ENCODE peak calls at places on chromosomes 2 and 18, in five cellular contexts. J is colonic mucosa, W is psoas muscle, Y is testis, T is ovary. P is an unnamed sample.

GRCh38 chr18:39872566-39872965 is 2082.5 kb upstream of the PIK3C3 start:
- DNase-seq in J (no peak), W (no peak), Y (no peak), T (no peak), P (no peak)

GRCh38 chr2:174683392-174683759 is 80.9 kb downstream of the CHRNA1 start:
- DNase-seq in J (no peak), W (no peak), Y (no peak), T (no peak), P (no peak)

GRCh38 chr18:58862404-58862803 is 2.3 kb upstream of the ZNF532 start:
- DNase-seq in J (no peak), W (no peak), Y (peak; percentile 39), T (no peak), P (no peak)

GRCh38 chr2:197130318-197130717 is 180.3 kb downstream of the ANKRD44 start:
- DNase-seq in J (no peak), W (no peak), Y (no peak), T (no peak), P (no peak)

GRCh38 chr2:27208486-27209050 is 3.3 kb upstream of the ATRAID start:
- DNase-seq in J (no peak), W (no peak), Y (peak; percentile 25), T (no peak), P (no peak)

GRCh38 chr18:11175266-11175947 is 26.0 kb upstream of the PIEZO2 start:
- DNase-seq in J (no peak), W (no peak), Y (no peak), T (no peak), P (no peak)

GRCh38 chr18:21281611-21282010 is 39.6 kb downstream of the GREB1L start:
- DNase-seq in J (no peak), W (no peak), Y (no peak), T (no peak), P (no peak)

GRCh38 chr18:35241523-35241804 is 630 bp downstream of the ZNF397 start:
- DNase-seq in J (no peak), W (no peak), Y (no peak), T (no peak), P (no peak)

GRCh38 chr18:32299489-32299888 is 109.7 kb downstream of the MEP1B start:
- DNase-seq in J (no peak), W (no peak), Y (no peak), T (no peak), P (no peak)

GRCh38 chr2:223043164-223043941 is 8.6 kb upstream of the KCNE4 start:
- DNase-seq in J (no peak), W (no peak), Y (no peak), T (no peak), P (no peak)

GRCh38 chr2:109586687-109587086 is 27.1 kb downstream of the SEPTIN10 start:
- DNase-seq in J (no peak), W (no peak), Y (no peak), T (no peak), P (no peak)

GRCh38 chr2:31124904-31125303 is 13.3 kb downstream of the GALNT14 start:
- DNase-seq in J (no peak), W (no peak), Y (no peak), T (no peak), P (no peak)

GRCh38 chr2:165390875-165391274 is 78.6 kb upstream of the CSRNP3 start:
- DNase-seq in J (no peak), W (no peak), Y (no peak), T (no peak), P (no peak)

GRCh38 chr18:79402977-79403722 is 7.4 kb downstream of the NFATC1 start:
- DNase-seq in J (peak; percentile 43), W (peak; percentile 79), Y (peak; percentile 59), T (peak; percentile 72), P (peak; percentile 82)

GRCh38 chr18:78087338-78087737 is 837.7 kb downstream of the GALR1 start:
- DNase-seq in J (no peak), W (no peak), Y (no peak), T (no peak), P (no peak)

GRCh38 chr18:73331212-73331772 is 463.5 kb upstream of the NETO1 start:
- DNase-seq in J (no peak), W (no peak), Y (no peak), T (no peak), P (no peak)

GRCh38 chr18:58882039-58882438 is 17.4 kb downstream of the ZNF532 start:
- DNase-seq in J (no peak), W (no peak), Y (no peak), T (no peak), P (no peak)

GRCh38 chr2:43328157-43328556 is 101.8 kb upstream of the ZFP36L2 start:
- DNase-seq in J (no peak), W (no peak), Y (no peak), T (no peak), P (no peak)

GRCh38 chr2:218091743-218092142 is 22.7 kb downstream of the RUFY4 start:
- DNase-seq in J (no peak), W (no peak), Y (no peak), T (no peak), P (no peak)

GRCh38 chr2:52390651-52391050 is 1358.7 kb upstream of the NRXN1 start:
- DNase-seq in J (no peak), W (no peak), Y (no peak), T (no peak), P (no peak)

GRCh38 chr2:240600451-240600961 is 14.0 kb downstream of the CAPN10 start:
- DNase-seq in J (no peak), W (peak; percentile 12), Y (no peak), T (peak; percentile 27), P (peak; percentile 31)

GRCh38 chr18:77124452-77124922 is 8.1 kb downstream of the MBP start:
- DNase-seq in J (no peak), W (no peak), Y (no peak), T (no peak), P (no peak)

GRCh38 chr18:48680339-48680738 is 141.5 kb downstream of the CTIF start:
- DNase-seq in J (no peak), W (no peak), Y (peak; percentile 53), T (peak; percentile 39), P (no peak)

GRCh38 chr2:38428940-38429339 is 51.9 kb upstream of the ATL2 start:
- DNase-seq in J (no peak), W (no peak), Y (no peak), T (no peak), P (no peak)

GRCh38 chr2:12685145-12685544 is 31.6 kb upstream of the TRIB2 start:
- DNase-seq in J (no peak), W (no peak), Y (no peak), T (no peak), P (no peak)

GRCh38 chr2:110211938-110212858 is at the start of gene MTLN:
- DNase-seq in J (peak; percentile 82), W (peak; percentile 76), Y (peak; percentile 84), T (peak; percentile 81), P (peak; percentile 78)

GRCh38 chr2:98607741-98608117 is 583 bp downstream of the COA5 start:
- DNase-seq in J (no peak), W (no peak), Y (no peak), T (no peak), P (no peak)

GRCh38 chr18:31274915-31275314 is 43.0 kb upstream of the DSG1 start:
- DNase-seq in J (peak; percentile 86), W (peak; percentile 21), Y (peak; percentile 18), T (peak; percentile 43), P (peak; percentile 71)

GRCh38 chr2:233746475-233747282 is 13.4 kb upstream of the UGT1A1 start:
- DNase-seq in J (no peak), W (no peak), Y (no peak), T (no peak), P (no peak)

GRCh38 chr18:69840445-69840844 is 107.2 kb downstream of the CD226 start:
- DNase-seq in J (no peak), W (no peak), Y (no peak), T (no peak), P (no peak)

GRCh38 chr2:209985879-209986278 is 16.6 kb upstream of the RPE start:
- DNase-seq in J (no peak), W (no peak), Y (no peak), T (no peak), P (no peak)

GRCh38 chr2:223086360-223086981 is 34.5 kb downstream of the KCNE4 start:
- DNase-seq in J (no peak), W (no peak), Y (no peak), T (no peak), P (no peak)

GRCh38 chr18:63317982-63318881 is 1.3 kb downstream of the BCL2 start:
- DNase-seq in J (peak; percentile 84), W (peak; percentile 53), Y (peak; percentile 89), T (peak; percentile 84), P (peak; percentile 49)
- H3K27ac ChIP-seq in J (peak overlapping the region; percentile 62), W (peak overlapping the region; percentile 72), Y (peak overlapping the region; percentile 47), T (peak overlapping the region; percentile 69), P (no peak overlapping the region)

DNA sequence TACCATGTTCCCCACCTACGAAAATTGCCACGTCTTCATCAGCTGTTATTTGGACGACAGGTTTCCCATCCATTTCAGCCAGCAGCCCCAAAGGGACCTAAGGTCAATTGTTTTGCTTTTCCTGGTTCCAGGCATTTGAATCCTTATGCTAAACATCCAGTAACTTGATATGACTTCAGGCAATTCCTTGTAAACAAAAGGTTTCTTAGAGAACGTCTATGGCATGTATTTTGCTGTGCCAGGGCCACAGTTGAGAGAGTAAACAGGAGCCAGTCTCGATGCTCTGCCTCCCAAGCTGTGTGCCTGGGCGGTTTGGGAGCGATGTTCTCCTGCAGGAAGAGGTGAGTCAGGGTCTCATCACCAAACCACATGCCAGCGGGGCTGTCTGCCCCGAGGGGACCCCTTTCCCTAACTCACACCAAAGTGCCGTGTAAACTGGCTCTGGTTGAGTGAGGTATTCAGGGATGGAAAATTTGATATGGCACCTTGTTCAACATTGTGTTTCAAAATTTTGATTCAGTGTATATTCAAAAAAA is 12.9 kb upstream of the MC5R start:
- DNase-seq in J (no peak), W (no peak), Y (no peak), T (no peak), P (no peak)
- H3K4me3 ChIP-seq in J (no peak overlapping the region), W (no peak overlapping the region), Y (no peak overlapping the region), T (no peak overlapping the region), P (no peak overlapping the region)

GRCh38 chr2:66813976-66814375 is 379.1 kb downstream of the MEIS1 start:
- DNase-seq in J (no peak), W (no peak), Y (no peak), T (no peak), P (no peak)
- H3K27ac ChIP-seq in J (no peak overlapping the region), W (no peak overlapping the region), Y (no peak overlapping the region), T (no peak overlapping the region), P (no peak overlapping the region)

GRCh38 chr2:71685073-71685848 is 231.9 kb downstream of the DYSF start:
- DNase-seq in J (no peak), W (peak; percentile 73), Y (peak; percentile 68), T (peak; percentile 23), P (no peak)

GRCh38 chr2:71687412-71687811 is 234.1 kb downstream of the DYSF start:
- DNase-seq in J (no peak), W (no peak), Y (no peak), T (peak; percentile 18), P (no peak)

GRCh38 chr2:71685941-71686611 is 232.7 kb downstream of the DYSF start:
- DNase-seq in J (no peak), W (no peak), Y (no peak), T (peak; percentile 18), P (peak; percentile 13)

GRCh38 chr2:71688530-71688929 is 235.2 kb downstream of the DYSF start:
- DNase-seq in J (no peak), W (no peak), Y (no peak), T (peak; percentile 9), P (peak; percentile 8)

DNA sequence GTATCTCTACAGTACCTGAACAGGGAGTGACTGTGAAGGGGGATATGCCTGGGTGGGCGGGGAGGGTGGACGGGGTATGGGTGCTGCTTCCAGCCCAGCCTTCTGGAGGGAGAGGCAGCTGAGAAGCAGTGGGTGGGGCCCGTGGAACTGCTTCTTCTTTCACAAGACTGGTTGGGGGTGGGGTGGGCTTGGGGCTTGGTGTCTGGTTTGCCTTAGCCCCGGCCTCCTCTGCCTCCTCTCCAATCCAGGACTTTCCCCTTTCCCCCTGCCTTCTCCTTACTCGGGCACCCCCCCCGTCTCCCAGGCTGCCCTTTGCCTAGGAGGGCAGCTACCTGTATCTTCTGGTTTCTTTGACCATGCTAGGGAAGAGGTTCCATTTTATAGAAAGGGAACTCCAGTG is 233.4 kb downstream of the DYSF start:
- DNase-seq in J (no peak), W (no peak), Y (no peak), T (no peak), P (no peak)
- H3K4me3 ChIP-seq in J (no peak overlapping the region), W (no peak overlapping the region), Y (no peak overlapping the region), T (no peak overlapping the region), P (no peak overlapping the region)